ENCODE peak calls at places on chromosomes 11 and 22, in eight cellular contexts. I is fibroblast of villous mesenchyme, H is fibroblast of the aortic adventitia, U is NB4, B is fibroblast of mammary gland, Z is cardiac muscle cell, A is HL-60, K is uterus. T is an unnamed sample.

GRCh38 chr11:61069427-61069826 is 32.9 kb upstream of the CD5 start:
- DNase-seq in I (no peak), H (no peak), U (no peak), B (no peak), Z (no peak), A (no peak), K (no peak), T (no peak)

GRCh38 chr11:11382858-11383532 is 29.9 kb upstream of the CSNK2A3 start:
- DNase-seq in I (peak), H (no peak), U (no peak), B (peak), Z (no peak), A (no peak), K (no peak), T (peak)

GRCh38 chr11:16945671-16946469 is 68.3 kb downstream of the PLEKHA7 start:
- DNase-seq in I (peak), H (peak), U (peak), B (peak), Z (peak), A (peak), K (no peak), T (peak)

GRCh38 chr11:74325649-74326645 is 14.5 kb upstream of the P4HA3 start:
- DNase-seq in I (peak), H (peak), U (no peak), B (peak), Z (peak), A (no peak), K (peak), T (peak)

GRCh38 chr11:122717264-122717867 is 61.8 kb downstream of the UBASH3B start:
- DNase-seq in I (no peak), H (no peak), U (peak), B (no peak), Z (no peak), A (peak), K (no peak), T (no peak)

GRCh38 chr11:35307221-35307621 is 112.1 kb downstream of the SLC1A2 start:
- DNase-seq in I (no peak), H (no peak), U (no peak), B (no peak), Z (no peak), A (no peak), K (no peak), T (no peak)

GRCh38 chr11:90803781-90804180 is 580.9 kb upstream of the CHORDC1 start:
- DNase-seq in I (no peak), H (no peak), U (no peak), B (no peak), Z (no peak), A (no peak), K (no peak), T (no peak)

GRCh38 chr11:2742611-2743426 is 43.0 kb upstream of the KCNQ1OT1 start:
- DNase-seq in I (no peak), H (no peak), U (no peak), B (no peak), Z (no peak), A (no peak), K (peak), T (no peak)

GRCh38 chr22:50067244-50067643 is 9.1 kb upstream of the TTLL8 start:
- DNase-seq in I (no peak), H (no peak), U (no peak), B (no peak), Z (no peak), A (no peak), K (no peak), T (no peak)

GRCh38 chr11:57574061-57574460 is 6.6 kb upstream of the UBE2L6 start:
- DNase-seq in I (no peak), H (no peak), U (no peak), B (no peak), Z (no peak), A (no peak), K (no peak), T (no peak)

GRCh38 chr22:44638966-44639739 is 62.9 kb upstream of the PRR5 start:
- DNase-seq in I (peak), H (peak), U (no peak), B (peak), Z (peak), A (no peak), K (no peak), T (peak)

GRCh38 chr11:13769188-13769587 is 100.7 kb downstream of the FAR1 start:
- DNase-seq in I (no peak), H (no peak), U (no peak), B (no peak), Z (no peak), A (no peak), K (no peak), T (no peak)

GRCh38 chr11:74932169-74932568 is 16.7 kb downstream of the XRRA1 start:
- DNase-seq in I (peak), H (peak), U (peak), B (peak), Z (peak), A (no peak), K (no peak), T (peak)

GRCh38 chr22:23210428-23211170 is 30.3 kb downstream of the BCR start:
- DNase-seq in I (no peak), H (no peak), U (no peak), B (no peak), Z (no peak), A (no peak), K (no peak), T (no peak)

GRCh38 chr22:50656122-50657070 is 16.2 kb upstream of the SHANK3 start:
- DNase-seq in I (peak), H (peak), U (peak), B (peak), Z (peak), A (no peak), K (no peak), T (peak)

GRCh38 chr11:12430351-12430750 is 53.0 kb downstream of the PARVA start:
- DNase-seq in I (peak), H (peak), U (no peak), B (peak), Z (peak), A (no peak), K (no peak), T (peak)

GRCh38 chr11:125287467-125288232 is 123.1 kb downstream of the PKNOX2 start:
- DNase-seq in I (peak), H (peak), U (no peak), B (peak), Z (peak), A (no peak), K (peak), T (no peak)

GRCh38 chr11:117445097-117445658 is 117.5 kb downstream of the CEP164 start:
- DNase-seq in I (no peak), H (no peak), U (no peak), B (no peak), Z (no peak), A (no peak), K (no peak), T (peak)

GRCh38 chr22:18024276-18024939 is at the start of gene MICAL3:
- DNase-seq in I (peak), H (peak), U (peak), B (peak), Z (peak), A (no peak), K (peak), T (peak)

GRCh38 chr22:30733081-30733680 is 38.5 kb downstream of the OSBP2 start:
- DNase-seq in I (no peak), H (peak), U (peak), B (peak), Z (peak), A (no peak), K (no peak), T (peak)

GRCh38 chr11:95154514-95154913 is 64.9 kb downstream of the ENDOD1 start:
- DNase-seq in I (peak), H (peak), U (peak), B (peak), Z (peak), A (peak), K (no peak), T (peak)

GRCh38 chr11:71215372-71215965 is 36.9 kb downstream of the SHANK2 start:
- DNase-seq in I (no peak), H (no peak), U (no peak), B (no peak), Z (no peak), A (no peak), K (no peak), T (no peak)

GRCh38 chr11:126926376-126926791 is 74.2 kb downstream of the KIRREL3 start:
- DNase-seq in I (no peak), H (no peak), U (no peak), B (no peak), Z (peak), A (no peak), K (no peak), T (no peak)

GRCh38 chr22:26489447-26490036 is 5.9 kb downstream of the SRRD start:
- DNase-seq in I (no peak), H (no peak), U (no peak), B (no peak), Z (no peak), A (no peak), K (no peak), T (no peak)

GRCh38 chr11:45660717-45661416 is 4.6 kb downstream of the CHST1 start:
- DNase-seq in I (no peak), H (no peak), U (no peak), B (no peak), Z (no peak), A (no peak), K (no peak), T (no peak)

GRCh38 chr22:46547179-46547882 is 9.9 kb upstream of the CELSR1 start:
- DNase-seq in I (peak), H (peak), U (no peak), B (peak), Z (peak), A (no peak), K (peak), T (peak)

GRCh38 chr11:119377112-119377901 is 4.2 kb downstream of the USP2 start:
- DNase-seq in I (no peak), H (no peak), U (no peak), B (no peak), Z (no peak), A (no peak), K (no peak), T (no peak)

GRCh38 chr11:17351510-17352176 is at the start of gene NCR3LG1:
- DNase-seq in I (peak), H (peak), U (peak), B (peak), Z (peak), A (peak), K (peak), T (peak)

GRCh38 chr11:114135737-114136151 is 76.2 kb downstream of the ZBTB16 start:
- DNase-seq in I (peak), H (no peak), U (peak), B (no peak), Z (peak), A (peak), K (no peak), T (peak)

GRCh38 chr11:114134870-114135269 is 75.4 kb downstream of the ZBTB16 start:
- DNase-seq in I (peak), H (peak), U (peak), B (peak), Z (peak), A (peak), K (no peak), T (peak)

GRCh38 chr11:114132427-114132826 is 72.9 kb downstream of the ZBTB16 start:
- DNase-seq in I (no peak), H (no peak), U (no peak), B (peak), Z (peak), A (no peak), K (no peak), T (peak)

GRCh38 chr11:114132944-114133394 is 73.5 kb downstream of the ZBTB16 start:
- DNase-seq in I (peak), H (peak), U (no peak), B (peak), Z (peak), A (no peak), K (peak), T (peak)

GRCh38 chr11:114133548-114134329 is 74.2 kb downstream of the ZBTB16 start:
- DNase-seq in I (no peak), H (peak), U (no peak), B (peak), Z (no peak), A (no peak), K (peak), T (no peak)
- TF ChIP-seq CTCF in I (no peak), H (no peak), U (no peak), B (no peak), Z (no peak), A (no peak), K (no peak), T (no peak)

GRCh38 chr11:72569966-72570892 is 104.0 kb downstream of the PDE2A start:
- DNase-seq in I (peak), H (peak), U (peak), B (peak), Z (peak), A (no peak), K (no peak), T (peak)
- H3K4me3 ChIP-seq in I (peak), H (no peak), U (no peak), B (no peak), Z (no peak), A (no peak), K (no peak), T (no peak)

DNA sequence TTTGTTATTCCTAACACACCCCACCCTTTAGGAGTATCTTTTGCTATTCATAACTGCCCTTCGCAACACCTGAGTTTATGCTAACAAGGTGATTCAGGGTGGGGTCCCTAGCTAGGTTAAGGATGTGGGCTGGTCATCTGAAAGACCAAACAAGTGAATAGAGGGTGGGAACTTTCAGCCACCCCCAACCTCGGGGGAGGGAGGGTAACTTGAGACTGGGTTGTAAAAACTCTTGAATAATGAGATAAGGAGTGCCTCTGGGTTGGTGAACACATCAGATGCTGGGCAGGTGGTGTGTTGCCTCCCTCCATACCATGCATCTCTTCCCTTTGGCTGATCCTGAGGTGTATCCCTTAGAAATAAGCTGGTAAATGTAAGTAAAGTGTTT is 111.5 kb downstream of the SWAP70 start:
- DNase-seq in I (no peak), H (no peak), U (no peak), B (no peak), Z (no peak), A (no peak), K (no peak), T (no peak)
- TF ChIP-seq CTCF in I (no peak), H (no peak), U (no peak), B (no peak), Z (no peak), A (no peak), K (no peak), T (no peak)

GRCh38 chr11:107387666-107388065 is 70.0 kb downstream of the CWF19L2 start:
- DNase-seq in I (no peak), H (no peak), U (peak), B (no peak), Z (no peak), A (no peak), K (no peak), T (no peak)

GRCh38 chr11:107385361-107385982 is 72.2 kb downstream of the CWF19L2 start:
- DNase-seq in I (peak), H (peak), U (peak), B (peak), Z (peak), A (no peak), K (no peak), T (peak)

GRCh38 chr11:107384136-107384535 is 73.5 kb downstream of the CWF19L2 start:
- DNase-seq in I (no peak), H (no peak), U (no peak), B (no peak), Z (no peak), A (no peak), K (no peak), T (no peak)
- H3K4me3 ChIP-seq in I (no peak), H (no peak), U (no peak), B (no peak), Z (no peak), A (no peak), K (no peak), T (no peak)

DNA sequence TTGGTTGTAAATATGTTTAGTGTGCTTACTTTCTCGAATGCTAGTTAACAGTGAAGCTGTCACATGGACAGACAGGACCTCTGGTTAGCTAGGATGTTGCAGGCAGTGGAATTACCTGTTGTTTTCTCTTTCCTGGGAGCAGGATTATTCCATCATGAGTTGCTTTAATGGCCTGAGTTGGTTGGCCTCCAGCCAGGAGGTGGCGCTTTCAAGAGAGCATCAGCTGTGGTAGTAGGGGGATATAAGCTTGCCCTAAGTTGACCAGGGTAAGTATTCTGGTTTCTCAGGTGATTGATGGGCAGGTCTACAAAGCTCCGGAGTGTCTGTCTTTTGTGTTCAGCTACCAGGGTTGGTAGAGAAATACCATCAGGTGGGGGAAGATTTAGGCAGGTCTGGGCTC is 43.5 kb downstream of the NELL1 start:
- DNase-seq in I (no peak), H (no peak), U (no peak), B (no peak), Z (no peak), A (no peak), K (no peak), T (no peak)
- TF ChIP-seq CTCF in I (no peak), H (no peak), U (no peak), B (no peak), Z (no peak), A (no peak), K (no peak), T (no peak)

GRCh38 chr11:103901656-103902055 is 134.8 kb upstream of the DDI1 start:
- DNase-seq in I (no peak), H (peak), U (no peak), B (no peak), Z (peak), A (no peak), K (no peak), T (peak)

GRCh38 chr11:103906291-103906850 is 130.1 kb upstream of the DDI1 start:
- DNase-seq in I (no peak), H (no peak), U (no peak), B (no peak), Z (no peak), A (no peak), K (no peak), T (no peak)

GRCh38 chr11:103903621-103904323 is 132.7 kb upstream of the DDI1 start:
- DNase-seq in I (no peak), H (no peak), U (peak), B (no peak), Z (no peak), A (no peak), K (no peak), T (no peak)

GRCh38 chr11:103903005-103903404 is 133.4 kb upstream of the DDI1 start:
- DNase-seq in I (no peak), H (no peak), U (no peak), B (no peak), Z (no peak), A (no peak), K (no peak), T (no peak)

DNA sequence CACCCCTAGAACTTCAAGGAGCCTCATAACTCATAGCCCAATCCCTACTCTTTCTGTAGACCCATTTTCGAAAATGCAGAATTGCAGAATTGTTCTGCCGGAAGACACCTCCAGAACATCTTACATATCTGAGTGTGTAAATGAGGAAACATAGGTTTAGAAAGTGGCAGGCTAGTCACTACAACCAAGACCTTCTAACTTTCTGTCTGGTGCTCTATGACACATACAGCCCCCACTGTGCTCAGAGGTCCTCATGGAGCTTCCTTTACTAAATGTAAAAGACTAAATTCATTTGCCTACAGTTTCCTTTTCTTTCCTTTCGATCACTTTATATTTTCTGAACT is 132.1 kb upstream of the DDI1 start:
- DNase-seq in I (no peak), H (no peak), U (no peak), B (no peak), Z (no peak), A (no peak), K (no peak), T (no peak)
- H3K4me3 ChIP-seq in I (no peak), H (no peak), U (no peak), B (no peak), Z (no peak), A (no peak), K (no peak), T (no peak)

DNA sequence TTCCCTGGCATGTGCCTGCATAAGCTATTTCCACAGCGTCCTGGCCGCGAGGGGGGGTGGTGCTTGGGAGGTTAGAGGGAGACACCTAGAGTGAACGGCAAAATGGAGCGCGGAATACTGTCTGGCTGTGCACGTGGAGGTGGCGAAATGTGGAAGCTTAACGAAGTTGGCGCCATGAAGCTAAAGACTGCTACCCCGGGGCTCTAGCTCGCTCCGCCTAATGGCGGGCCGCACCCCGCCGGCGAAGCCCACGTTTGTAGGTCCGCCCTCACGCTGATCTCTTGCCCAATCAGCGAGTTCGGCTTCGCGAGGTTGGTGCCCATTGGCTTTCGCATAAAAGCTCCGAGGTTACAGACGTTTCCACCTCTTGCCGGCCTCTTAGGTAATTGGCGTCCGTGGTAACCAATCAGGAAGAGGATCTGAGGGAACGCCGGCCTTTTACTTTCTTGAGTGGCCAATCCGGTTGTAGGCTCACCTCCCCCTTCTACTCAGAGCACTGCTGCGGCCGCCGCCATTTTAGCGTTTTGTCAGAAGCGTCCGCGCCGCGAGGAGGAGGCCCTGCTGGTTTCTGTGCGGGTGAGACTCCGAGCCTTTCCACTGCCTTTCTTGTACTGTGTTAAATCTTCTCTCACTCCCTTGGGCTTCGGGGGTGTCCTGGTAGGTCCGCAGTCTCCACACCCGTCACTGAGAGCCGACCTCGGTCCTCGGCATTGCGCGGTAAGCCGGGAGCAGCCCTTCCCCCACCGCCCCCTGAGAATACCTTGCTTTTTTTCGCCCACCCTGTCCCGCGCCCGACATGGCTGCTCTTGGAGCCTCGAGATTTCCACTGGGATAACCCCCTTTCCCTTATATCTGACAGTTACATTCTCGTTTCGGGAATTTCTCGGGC is at the start of gene RBM4:
- DNase-seq in I (peak), H (peak), U (peak), B (peak), Z (peak), A (peak), K (peak), T (peak)
- TF ChIP-seq CTCF in I (no peak), H (peak), U (no peak), B (no peak), Z (peak), A (no peak), K (peak), T (peak)

DNA sequence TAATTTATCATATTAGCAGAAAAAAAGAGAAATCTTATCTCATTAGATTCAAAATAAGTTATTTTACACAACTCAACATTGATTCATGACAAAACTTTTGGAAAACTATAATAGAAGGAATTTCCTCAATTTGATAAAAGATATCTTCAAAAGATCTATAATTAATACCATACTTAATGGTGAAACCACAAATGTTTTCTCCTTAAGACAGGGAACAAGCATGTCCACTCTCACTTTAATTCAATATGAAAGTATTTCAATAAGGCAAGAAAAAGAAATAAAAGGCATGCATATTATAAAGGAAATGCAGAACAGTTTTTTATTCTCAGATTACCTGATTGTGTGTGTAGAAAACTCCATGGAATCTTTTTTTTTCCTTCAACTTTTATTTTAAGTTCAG is 23.6 kb downstream of the MTNR1B start:
- DNase-seq in I (no peak), H (no peak), U (no peak), B (no peak), Z (no peak), A (no peak), K (no peak), T (no peak)
- H3K4me3 ChIP-seq in I (no peak), H (no peak), U (no peak), B (no peak), Z (no peak), A (no peak), K (no peak), T (no peak)

GRCh38 chr11:69598147-69598546 is 42.8 kb upstream of the CCND1 start:
- DNase-seq in I (no peak), H (no peak), U (peak), B (peak), Z (no peak), A (peak), K (no peak), T (peak)
- TF ChIP-seq CTCF in I (peak), H (no peak), U (peak), B (no peak), Z (peak), A (no peak), K (no peak), T (no peak)

T was measured in foreskin fibroblast.